ENCODE peak calls at places on chromosome 18, in ten cellular contexts. Y is lower lobe of right lung, T is PC-9, X is Peyer's patch, B is transverse colon, D is adrenal gland, U is kidney epithelial cell, E is WERI-Rb-1, R is IMR-90, K is AG09309. P is an unnamed sample.

GRCh38 chr18:62612246-62612645 is 89.4 kb downstream of the ZCCHC2 start:
- DNase-seq in D (no peak), X (no peak), B (no peak), Y (no peak), T (no peak), U (no peak), E (no peak), R (no peak), K (no peak), P (no peak)

GRCh38 chr18:48222118-48222517 is 187.1 kb downstream of the ZBTB7C start:
- DNase-seq in U (peak), T (peak), R (no peak), Y (peak), E (no peak), K (no peak), B (peak), D (peak), X (no peak), P (peak)

GRCh38 chr18:77234504-77235365 is 14.9 kb upstream of the GALR1 start:
- DNase-seq in Y (no peak), B (no peak), U (peak), T (no peak), X (no peak), E (no peak), K (no peak), D (no peak), R (no peak), P (no peak)

GRCh38 chr18:49959176-49959575 is 145.8 kb upstream of the ACAA2 start:
- DNase-seq in K (no peak), E (no peak), B (no peak), Y (no peak), U (no peak), R (no peak), D (no peak), T (no peak), X (no peak), P (no peak)

GRCh38 chr18:32552421-32553030 is 81.8 kb upstream of the GAREM1 start:
- DNase-seq in Y (no peak), K (peak), B (peak), X (peak), U (no peak), T (peak), R (peak), D (peak), E (peak), P (peak)

GRCh38 chr18:8705941-8706544 is 687 bp downstream of the MTCL1 start:
- DNase-seq in E (no peak), T (peak), X (no peak), Y (no peak), U (no peak), D (peak), R (no peak), B (no peak), K (no peak), P (peak)

GRCh38 chr18:48833701-48834394 is 116.9 kb downstream of the SMAD7 start:
- DNase-seq in B (peak), T (no peak), X (peak), Y (peak), R (peak), E (peak), D (no peak), U (no peak), K (no peak), P (no peak)

GRCh38 chr18:34661464-34662087 is 48.5 kb upstream of the DTNA start:
- DNase-seq in Y (no peak), K (no peak), B (no peak), T (no peak), U (no peak), R (peak), E (peak), X (no peak), D (peak), P (no peak)

GRCh38 chr18:10027461-10027860 is 113.6 kb downstream of the VAPA start:
- DNase-seq in U (no peak), T (no peak), D (no peak), B (no peak), K (no peak), Y (no peak), E (no peak), X (no peak), R (no peak), P (no peak)

GRCh38 chr18:79019876-79020275 is 40.3 kb downstream of the SALL3 start:
- DNase-seq in U (no peak), Y (no peak), E (no peak), X (no peak), R (no peak), K (no peak), T (no peak), D (no peak), B (no peak), P (no peak)

GRCh38 chr18:50011813-50012445 is 183.0 kb downstream of the MYO5B start:
- DNase-seq in K (peak), X (no peak), T (no peak), Y (no peak), D (no peak), R (peak), B (no peak), U (peak), E (no peak), P (no peak)

GRCh38 chr18:62187543-62188378 is 706 bp downstream of the RELCH start:
- DNase-seq in R (peak), T (peak), X (no peak), K (no peak), Y (peak), U (no peak), E (peak), D (peak), B (peak), P (peak)

GRCh38 chr18:46917808-46918600 is 602 bp downstream of the KATNAL2 start:
- DNase-seq in Y (no peak), K (no peak), R (peak), D (peak), X (peak), B (peak), U (no peak), E (no peak), T (peak), P (peak)

GRCh38 chr18:79315589-79315988 is 80.1 kb upstream of the NFATC1 start:
- DNase-seq in X (no peak), R (no peak), Y (no peak), T (no peak), B (no peak), U (no peak), D (no peak), K (no peak), E (no peak), P (no peak)

GRCh38 chr18:42183746-42184145 is 228.7 kb downstream of the PIK3C3 start:
- DNase-seq in D (peak), T (peak), Y (no peak), R (peak), K (peak), E (peak), U (peak), B (no peak), X (no peak), P (no peak)

GRCh38 chr18:57516068-57516467 is 70.4 kb downstream of the FECH start:
- DNase-seq in D (no peak), T (no peak), R (no peak), K (no peak), E (peak), X (no peak), U (no peak), B (no peak), Y (no peak), P (no peak)

GRCh38 chr18:63762518-63762917 is 12.7 kb upstream of the SERPINB7 start:
- DNase-seq in K (peak), U (no peak), X (no peak), Y (no peak), T (no peak), E (no peak), D (no peak), B (no peak), R (peak), P (no peak)

GRCh38 chr18:77711096-77711495 is 461.4 kb downstream of the GALR1 start:
- DNase-seq in E (no peak), Y (no peak), B (no peak), U (no peak), X (no peak), T (no peak), K (no peak), D (no peak), R (no peak), P (no peak)

GRCh38 chr18:77129150-77129551 is 3.4 kb downstream of the MBP start:
- DNase-seq in U (peak), T (peak), Y (no peak), R (peak), B (no peak), E (no peak), D (no peak), X (no peak), K (peak), P (peak)

GRCh38 chr18:9137168-9138066 is 836 bp downstream of the ANKRD12 start:
- DNase-seq in B (peak), E (peak), Y (peak), U (peak), K (peak), R (peak), D (peak), T (peak), X (peak), P (peak)

GRCh38 chr18:13696961-13697360 is 29.4 kb downstream of the FAM210A start:
- DNase-seq in Y (no peak), B (no peak), X (no peak), U (no peak), R (peak), E (no peak), D (no peak), T (no peak), K (no peak), P (no peak)

GRCh38 chr18:48007955-48008701 is 77.7 kb upstream of the SMAD2 start:
- DNase-seq in K (no peak), B (peak), X (peak), U (no peak), E (peak), T (peak), D (peak), R (no peak), Y (peak), P (peak)

GRCh38 chr18:10560457-10561045 is 34.7 kb downstream of the NAPG start:
- DNase-seq in D (peak), E (peak), X (peak), Y (peak), B (peak), U (peak), K (no peak), R (peak), T (peak), P (peak)

GRCh38 chr18:23032030-23032582 is 99.0 kb downstream of the RBBP8 start:
- DNase-seq in B (no peak), R (peak), E (no peak), T (no peak), U (peak), X (no peak), D (no peak), K (peak), Y (no peak), P (no peak)

GRCh38 chr18:72410399-72410798 is 133.7 kb downstream of the CBLN2 start:
- DNase-seq in B (no peak), Y (no peak), R (no peak), K (no peak), E (no peak), T (no peak), U (no peak), D (no peak), X (no peak), P (no peak)

GRCh38 chr18:23077493-23078256 is 57.6 kb upstream of the CABLES1 start:
- DNase-seq in T (peak), E (peak), U (no peak), D (no peak), K (no peak), Y (no peak), R (no peak), B (no peak), X (no peak), P (no peak)

GRCh38 chr18:48629730-48630324 is 91.0 kb downstream of the CTIF start:
- DNase-seq in K (peak), T (peak), Y (no peak), D (peak), R (peak), E (no peak), X (no peak), U (peak), B (no peak), P (no peak)

GRCh38 chr18:77008576-77009315 is 123.8 kb downstream of the MBP start:
- DNase-seq in K (no peak), Y (no peak), U (no peak), E (no peak), B (no peak), R (no peak), D (no peak), X (no peak), T (no peak), P (no peak)

GRCh38 chr18:3151379-3152264 is 68.1 kb downstream of the MYOM1 start:
- DNase-seq in D (peak), Y (no peak), E (no peak), U (no peak), X (no peak), R (peak), T (no peak), K (peak), B (no peak), P (no peak)

GRCh38 chr18:7233398-7233797 is 2.5 kb downstream of the LRRC30 start:
- DNase-seq in B (no peak), X (no peak), R (no peak), K (no peak), D (no peak), U (no peak), T (no peak), Y (no peak), E (no peak), P (no peak)

GRCh38 chr18:7236899-7237298 is 6.0 kb downstream of the LRRC30 start:
- DNase-seq in T (no peak), E (peak), D (no peak), R (no peak), U (no peak), K (no peak), Y (no peak), X (no peak), B (no peak), P (no peak)

GRCh38 chr18:7234061-7234460 is 3.2 kb downstream of the LRRC30 start:
- DNase-seq in Y (no peak), R (no peak), B (no peak), D (no peak), T (no peak), E (no peak), K (no peak), U (no peak), X (no peak), P (peak)

GRCh38 chr18:7242954-7243353 is 12.1 kb downstream of the LRRC30 start:
- DNase-seq in U (no peak), R (no peak), T (no peak), B (no peak), D (no peak), K (no peak), E (no peak), Y (no peak), X (no peak), P (no peak)

DNA sequence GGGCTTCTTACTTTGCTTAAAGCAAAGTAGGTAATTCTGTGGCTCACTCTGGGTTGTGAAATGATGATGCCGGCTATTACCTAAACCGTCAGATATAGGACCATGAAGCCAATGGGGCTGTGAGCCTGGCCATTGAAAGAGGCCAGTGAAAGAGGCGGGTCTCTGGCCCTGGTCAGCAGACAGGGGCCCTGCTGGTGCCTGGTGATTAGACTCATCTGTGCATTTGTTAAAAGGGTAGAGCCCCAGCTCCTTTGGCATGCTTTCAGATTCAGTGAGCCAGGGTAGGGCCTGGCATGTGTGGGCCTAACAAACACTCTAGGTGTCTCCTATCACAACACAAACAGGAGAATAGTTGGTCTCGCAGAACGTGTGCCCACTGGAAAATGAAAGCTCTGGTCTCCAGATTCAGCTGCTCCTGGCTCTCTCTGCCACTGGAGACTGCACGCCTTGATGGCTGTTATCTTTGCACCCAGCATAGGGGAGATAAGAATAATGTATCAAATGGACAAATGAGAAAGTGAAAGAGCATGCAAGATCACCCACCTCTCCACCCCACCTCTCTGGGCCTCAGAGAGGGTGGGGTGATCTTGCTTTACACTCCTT is 6.9 kb downstream of the LRRC30 start:
- DNase-seq in K (no peak), E (no peak), X (no peak), Y (no peak), B (no peak), T (no peak), R (no peak), D (no peak), U (no peak), P (peak)
- TF ChIP-seq CTCF in K (no peak), E (no peak), X (no peak), Y (no peak), B (no peak), T (no peak), R (no peak), D (no peak), U (no peak), P (no peak)

DNA sequence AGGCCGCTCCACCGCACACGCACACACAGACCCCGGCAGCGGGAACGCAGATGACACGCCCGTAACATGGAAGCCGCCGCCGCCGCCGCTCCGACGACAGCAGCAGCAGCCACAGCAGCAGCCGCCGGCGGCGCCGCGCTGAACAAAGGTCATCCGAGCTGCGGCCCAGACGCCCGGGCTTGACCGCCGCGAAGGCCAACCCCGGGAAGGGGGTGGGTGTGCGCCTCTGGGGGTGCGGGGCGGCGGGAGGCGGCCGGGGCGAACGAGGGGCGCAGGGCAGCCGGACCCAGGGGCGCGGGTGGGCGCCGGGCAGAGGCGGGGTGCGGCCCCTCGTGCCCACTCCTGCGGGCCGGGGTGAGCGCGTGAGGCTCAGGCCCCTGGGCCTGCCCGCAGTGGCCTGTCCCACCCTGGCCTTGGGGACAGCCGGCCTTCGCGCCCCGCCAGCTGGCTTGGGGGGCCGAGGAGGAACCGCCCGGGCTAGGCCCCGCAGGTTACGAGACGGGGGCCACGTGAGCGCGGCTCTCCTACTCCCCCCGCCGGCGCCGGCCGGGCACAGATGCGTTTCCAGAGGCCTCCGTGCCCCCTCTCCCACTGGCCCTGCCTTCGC is 1.0 kb upstream of the ZNF532 start:
- DNase-seq in T (peak), Y (peak), R (peak), D (peak), X (peak), U (no peak), B (peak), K (no peak), E (peak), P (peak)
- H3K4me3 ChIP-seq in T (peak), Y (peak), R (peak), D (peak), X (peak), U (peak), B (peak), K (peak), E (peak), P (no peak)

DNA sequence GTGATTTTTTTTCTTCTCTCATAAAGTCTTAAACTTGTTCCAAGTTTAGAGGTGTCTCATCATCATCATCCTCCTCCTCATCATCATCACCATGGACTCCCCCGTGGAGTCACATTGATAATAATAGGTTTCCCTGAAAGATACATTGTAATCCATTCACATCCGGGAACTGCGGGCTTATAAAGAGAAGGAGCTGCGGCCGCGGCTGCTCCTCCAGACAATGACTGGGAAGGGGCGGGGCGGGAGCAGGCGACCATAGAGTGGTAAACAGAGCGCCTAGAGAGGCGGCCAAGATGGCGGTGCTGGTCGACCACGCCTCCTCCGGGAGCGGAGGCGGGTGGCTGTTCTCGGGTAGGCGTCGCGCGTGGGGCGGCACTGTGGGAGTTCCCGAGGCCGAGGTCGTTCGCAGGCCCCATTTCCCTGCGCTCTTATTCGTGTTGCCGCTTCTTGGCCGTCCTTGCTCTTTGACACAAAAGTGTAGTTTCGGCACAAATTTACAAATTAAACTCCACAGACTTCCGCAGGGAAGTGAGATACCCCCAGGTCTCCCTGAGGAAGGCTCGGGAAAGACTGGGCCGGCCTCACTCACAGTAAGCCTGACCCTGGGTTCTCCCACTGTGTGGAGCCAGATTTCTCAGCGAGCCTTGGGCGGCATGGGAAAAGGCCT is 1.8 kb upstream of the TCF4 start:
- DNase-seq in X (peak), T (peak), Y (peak), K (peak), R (peak), U (peak), B (peak), D (peak), E (peak), P (peak)
- TF ChIP-seq CTCF in X (no peak), T (no peak), Y (no peak), K (no peak), R (no peak), U (no peak), B (no peak), D (no peak), E (no peak), P (no peak)

DNA sequence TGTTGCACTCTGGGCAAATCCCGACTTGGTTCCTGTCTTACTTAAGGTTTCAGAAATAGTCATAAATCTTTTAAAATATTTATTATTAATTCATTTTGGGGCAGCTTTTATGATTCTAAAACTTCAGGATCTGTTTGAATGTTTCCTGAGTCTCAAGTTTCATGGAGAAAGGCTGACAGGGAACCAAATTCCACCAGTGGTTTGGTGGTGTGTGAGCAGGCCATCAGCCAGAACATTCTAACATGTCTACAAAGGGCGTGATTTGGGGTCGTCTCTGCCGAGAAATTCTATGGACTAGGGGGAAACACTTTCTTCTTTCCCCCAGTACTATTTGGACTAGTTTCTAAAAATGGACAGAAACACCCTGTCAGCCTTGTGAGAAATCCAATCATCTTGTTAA is 366.4 kb downstream of the ZNF521 start:
- DNase-seq in R (peak), Y (no peak), E (no peak), K (no peak), B (no peak), D (no peak), X (no peak), U (no peak), T (no peak), P (no peak)
- H3K4me3 ChIP-seq in R (no peak), Y (no peak), E (no peak), K (no peak), B (no peak), D (no peak), X (no peak), U (no peak), T (no peak), P (no peak)

GRCh38 chr18:45801396-45802004 is 24.0 kb upstream of the SIGLEC15 start:
- DNase-seq in K (no peak), R (no peak), U (no peak), X (no peak), B (no peak), E (no peak), T (no peak), D (no peak), Y (no peak), P (no peak)
- TF ChIP-seq CTCF in K (no peak), R (no peak), U (no peak), X (no peak), B (no peak), E (no peak), T (no peak), D (no peak), Y (no peak), P (no peak)

DNA sequence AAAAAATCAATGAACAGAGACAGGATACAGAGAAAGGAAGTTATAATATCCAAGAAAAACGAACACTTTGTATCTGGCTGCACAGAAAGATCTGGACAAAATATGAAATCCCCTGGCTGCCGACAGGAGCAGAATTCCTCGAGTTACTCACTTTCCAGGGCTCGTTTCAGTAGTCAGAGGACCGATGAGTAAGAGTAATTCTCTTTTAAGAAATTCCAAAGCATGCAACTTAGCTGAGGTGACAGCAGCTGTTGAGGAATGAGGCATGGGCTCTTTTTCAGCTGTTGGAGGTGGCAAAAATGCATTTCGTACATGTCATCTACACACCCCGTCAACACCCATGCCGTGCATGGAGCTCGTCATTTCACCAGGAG is 210.7 kb upstream of the SMIM21 start:
- DNase-seq in T (no peak), X (no peak), R (peak), E (no peak), K (no peak), B (no peak), D (no peak), Y (no peak), U (no peak), P (no peak)
- H3K4me3 ChIP-seq in T (no peak), X (no peak), R (peak), E (no peak), K (peak), B (peak), D (no peak), Y (peak), U (no peak), P (no peak)